ENCODE peak calls at places on chromosomes 4 and X, in six cellular contexts. I is ovary, D is breast epithelium, J is upper lobe of right lung, Q is left ventricle myocardium inferior, S is trophoblast cell. B is an unnamed sample.

GRCh38 chrX:150767045-150767395 is 73.8 kb downstream of the MTMR1 start:
- DNase-seq in S (peak; percentile 42), D (no peak), Q (peak; percentile 28), I (no peak), J (no peak), B (no peak)

GRCh38 chr4:116849620-116850019 is 235.8 kb downstream of the TRAM1L1 start:
- DNase-seq in I (no peak), S (no peak), Q (no peak), D (no peak), J (no peak), B (no peak)

GRCh38 chr4:84916233-84916632 is 50.3 kb downstream of the WDFY3 start:
- DNase-seq in J (no peak), I (no peak), S (no peak), D (no peak), Q (no peak), B (no peak)

GRCh38 chr4:128452415-128452814 is 164.8 kb upstream of the PGRMC2 start:
- DNase-seq in I (no peak), D (no peak), S (no peak), Q (no peak), J (no peak), B (no peak)

GRCh38 chr4:2685541-2685940 is 70.6 kb downstream of the TNIP2 start:
- DNase-seq in I (no peak), Q (no peak), J (no peak), S (no peak), D (no peak), B (no peak)

GRCh38 chrX:122238801-122239200 is 945.3 kb upstream of the GRIA3 start:
- DNase-seq in I (no peak), S (peak; percentile 23), J (no peak), D (no peak), Q (no peak), B (no peak)

GRCh38 chrX:111170017-111170416 is 74.0 kb downstream of the PAK3 start:
- DNase-seq in Q (no peak), J (no peak), S (no peak), I (no peak), D (no peak), B (no peak)

GRCh38 chrX:9707306-9708015 is 58.2 kb downstream of the GPR143 start:
- DNase-seq in I (no peak), J (no peak), S (no peak), D (no peak), Q (no peak), B (no peak)

GRCh38 chrX:153925387-153925738 is 701 bp downstream of the ARHGAP4 start:
- DNase-seq in I (no peak), S (no peak), Q (no peak), D (no peak), J (no peak), B (no peak)

GRCh38 chrX:15334561-15334960 is 762 bp downstream of the PIGA start:
- DNase-seq in S (peak; percentile 88), I (no peak), D (no peak), Q (no peak), J (no peak), B (no peak)

GRCh38 chr4:17068396-17068795 is 170.0 kb upstream of the LDB2 start:
- DNase-seq in Q (no peak), D (no peak), J (no peak), S (no peak), I (no peak), B (no peak)

GRCh38 chr4:5746829-5747745 is 36.1 kb downstream of the EVC start:
- DNase-seq in Q (no peak), S (peak; percentile 43), D (no peak), I (no peak), J (peak; percentile 31), B (peak; percentile 68)

GRCh38 chr4:51836531-51836930 is 6.4 kb upstream of the DCUN1D4 start:
- DNase-seq in D (no peak), I (no peak), J (no peak), S (no peak), Q (no peak), B (no peak)

GRCh38 chrX:69285881-69286545 is 120.8 kb upstream of the PJA1 start:
- DNase-seq in S (peak; percentile 57), I (peak; percentile 87), Q (peak; percentile 67), D (peak; percentile 23), J (peak; percentile 76), B (peak; percentile 76)

GRCh38 chr4:147786031-147786430 is 54.1 kb downstream of the ARHGAP10 start:
- DNase-seq in J (no peak), S (no peak), Q (no peak), D (no peak), I (no peak), B (no peak)

GRCh38 chr4:53507671-53508286 is 83.5 kb downstream of the LNX1 start:
- DNase-seq in J (no peak), Q (peak; percentile 78), D (no peak), S (no peak), I (no peak), B (no peak)

GRCh38 chr4:118586357-118586790 is 98.8 kb upstream of the METTL14 start:
- DNase-seq in S (no peak), D (no peak), J (no peak), Q (peak; percentile 69), I (peak; percentile 72), B (no peak)

GRCh38 chr4:7719354-7720174 is 220.1 kb downstream of the AFAP1 start:
- DNase-seq in S (peak; percentile 63), J (peak; percentile 79), Q (peak; percentile 50), I (peak; percentile 77), D (no peak), B (no peak)

GRCh38 chrX:39935414-39936064 is 162.2 kb downstream of the BCOR start:
- DNase-seq in J (no peak), S (no peak), I (no peak), D (no peak), Q (no peak), B (no peak)

GRCh38 chr4:153521995-153522799 is 56.0 kb downstream of the TMEM131L start:
- DNase-seq in I (no peak), S (no peak), Q (no peak), J (no peak), D (no peak), B (no peak)

GRCh38 chr4:153523171-153523757 is 57.1 kb downstream of the TMEM131L start:
- DNase-seq in I (no peak), D (no peak), Q (no peak), S (peak; percentile 83), J (no peak), B (no peak)

GRCh38 chr4:153522800-153523089 is 56.6 kb downstream of the TMEM131L start:
- DNase-seq in D (no peak), J (no peak), S (peak; percentile 10), I (no peak), Q (no peak), B (no peak)

GRCh38 chr4:153521467-153521866 is 55.3 kb downstream of the TMEM131L start:
- DNase-seq in J (no peak), S (no peak), I (no peak), D (no peak), Q (no peak), B (no peak)

DNA sequence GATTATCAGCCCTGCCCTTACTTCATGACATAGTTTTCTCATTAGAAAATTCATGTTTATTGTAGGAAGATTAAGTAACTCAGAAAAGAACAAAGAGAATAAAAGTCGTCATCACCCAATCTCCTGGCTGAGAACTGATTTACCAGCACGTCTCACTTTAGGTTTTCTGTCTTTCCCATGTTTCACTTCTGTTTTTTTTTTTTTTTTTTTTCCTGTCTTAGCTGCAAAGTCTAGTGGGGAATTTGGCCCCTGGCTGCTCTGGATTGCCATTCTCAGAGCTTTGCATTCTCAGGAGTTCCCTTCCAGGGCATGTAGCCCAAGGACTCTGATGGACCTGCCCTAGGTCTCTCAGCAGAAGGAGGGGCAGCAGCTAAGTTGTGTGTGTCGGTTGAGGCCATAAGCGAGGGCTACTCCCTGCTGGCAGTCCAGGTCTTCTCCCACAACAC is 57.8 kb downstream of the TMEM131L start:
- DNase-seq in Q (no peak), J (no peak), S (peak; percentile 58), D (no peak), I (no peak), B (no peak)
- H3K4me1 ChIP-seq in Q (peaks cover 52% of the 10 kb centered on the region), J (peaks cover 27% of the 10 kb centered on the region), S (peaks cover 3% of the 10 kb centered on the region), D (no peaks in the 10 kb centered on the region), I (peaks cover 12% of the 10 kb centered on the region), B (peaks cover 18% of the 10 kb centered on the region)

DNA sequence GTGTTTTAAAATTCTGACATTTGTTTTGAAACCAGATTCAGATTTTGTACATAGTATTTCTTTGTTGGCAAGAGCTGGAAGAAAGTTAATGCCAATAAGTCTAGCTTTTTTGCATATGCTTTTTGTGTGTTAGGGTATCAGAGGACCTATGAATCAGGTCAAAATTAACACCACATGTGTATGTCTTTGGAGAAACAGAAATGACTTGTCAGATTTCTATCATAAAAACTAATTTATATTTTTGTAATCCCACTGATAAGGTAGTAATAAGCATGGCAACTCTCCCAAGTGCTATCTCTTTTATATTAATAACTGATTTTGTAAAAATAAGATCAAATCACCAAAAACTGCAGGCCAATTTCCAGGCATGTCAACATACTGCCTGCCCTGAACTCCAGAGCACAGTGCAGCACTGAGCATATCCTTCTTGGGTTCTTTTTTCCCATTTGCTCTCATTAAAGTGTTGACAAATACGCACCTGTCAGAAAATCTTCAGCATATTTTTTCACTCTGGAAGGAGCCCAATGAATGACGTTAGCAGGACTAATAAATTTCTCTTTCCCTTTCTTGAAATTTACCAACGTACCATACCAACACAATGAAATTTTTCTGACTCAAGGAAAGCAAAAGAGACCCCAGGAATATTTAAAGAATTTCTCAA is 65.5 kb downstream of the SH3RF1 start:
- DNase-seq in J (no peak), Q (no peak), S (no peak), I (no peak), D (no peak), B (no peak)
- H3K4me1 ChIP-seq in J (peaks cover 29% of the 10 kb centered on the region), Q (peaks cover 49% of the 10 kb centered on the region), S (peaks cover 4% of the 10 kb centered on the region), I (peaks cover 10% of the 10 kb centered on the region), D (no peaks in the 10 kb centered on the region), B (peaks cover 39% of the 10 kb centered on the region)

GRCh38 chr4:153344131-153345010 is at the start of gene MND1:
- DNase-seq in Q (peak; percentile 82), S (peak; percentile 81), J (peak; percentile 93), I (peak; percentile 82), D (peak; percentile 58), B (peak; percentile 90)

GRCh38 chr4:153346563-153346962 is 2.1 kb downstream of the MND1 start:
- DNase-seq in Q (no peak), J (no peak), I (no peak), D (no peak), S (no peak), B (no peak)

GRCh38 chr4:153347117-153347516 is 2.6 kb downstream of the MND1 start:
- DNase-seq in S (no peak), I (no peak), D (no peak), Q (no peak), J (no peak), B (no peak)

GRCh38 chr4:153345011-153345981 is 808 bp downstream of the MND1 start:
- DNase-seq in J (peak; percentile 68), D (no peak), Q (no peak), S (peak; percentile 58), I (no peak), B (peak; percentile 63)

GRCh38 chr4:153346031-153346430 is 1.5 kb downstream of the MND1 start:
- DNase-seq in Q (no peak), J (no peak), D (no peak), I (no peak), S (no peak), B (no peak)
- H3K4me1 ChIP-seq in Q (peaks cover 23% of the 10 kb centered on the region), J (peaks cover 9% of the 10 kb centered on the region), D (no peaks in the 10 kb centered on the region), I (no peaks in the 10 kb centered on the region), S (peaks cover 2% of the 10 kb centered on the region), B (peaks cover 7% of the 10 kb centered on the region)

DNA sequence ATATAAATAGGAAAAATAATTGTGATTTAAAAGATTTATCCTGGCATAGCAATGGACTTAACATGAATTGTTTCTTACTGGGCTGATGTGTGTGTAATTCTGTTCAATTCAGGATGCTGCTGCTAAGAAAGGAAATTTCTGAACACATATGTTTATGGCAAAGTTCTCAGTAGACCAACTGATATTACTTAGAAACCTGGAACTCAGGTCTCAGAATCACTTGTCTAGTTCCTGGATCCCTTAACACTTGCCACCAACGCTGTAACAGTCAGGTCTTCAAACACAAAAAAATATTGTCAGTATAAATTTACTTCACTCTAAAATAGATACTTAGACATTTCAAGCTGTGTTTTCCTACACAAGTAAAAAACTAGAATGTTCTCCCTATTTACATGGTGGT is 5.5 kb downstream of the CASP3 start:
- DNase-seq in S (no peak), I (no peak), D (no peak), Q (no peak), J (no peak), B (no peak)
- H3K4me1 ChIP-seq in S (peaks cover 4% of the 10 kb centered on the region), I (peaks cover 4% of the 10 kb centered on the region), D (peaks cover 11% of the 10 kb centered on the region), Q (peaks cover 90% of the 10 kb centered on the region), J (peaks cover 37% of the 10 kb centered on the region), B (peaks cover 39% of the 10 kb centered on the region)